ENCODE peak calls at places on chromosomes 7 and 10, in four cellular contexts. V, L, J and I are unnamed samples.

GRCh38 chr7:24129597-24129996 is 154.4 kb upstream of the NPY start:
- DNase-seq in V (no peak), J (no peak), L (no peak), I (no peak)

GRCh38 chr10:97939446-97939990 is 89.9 kb downstream of the GOLGA7B start:
- DNase-seq in J (no peak), L (no peak), V (no peak), I (no peak)

GRCh38 chr10:48289652-48290238 is 15.2 kb upstream of the FRMPD2 start:
- DNase-seq in L (peak; percentile 88), J (peak; percentile 83), V (peak; percentile 50), I (peak; percentile 54)

GRCh38 chr7:50632561-50633413 is 67.6 kb upstream of the DDC start:
- DNase-seq in J (peak; percentile 62), L (peak; percentile 80), V (peak; percentile 35), I (peak; percentile 70)

GRCh38 chr10:75358835-75359421 is 42.6 kb downstream of the ZNF503 start:
- DNase-seq in V (peak; percentile 55), L (no peak), J (no peak), I (no peak)

GRCh38 chr7:140325600-140325999 is 72.7 kb downstream of the SLC37A3 start:
- DNase-seq in L (no peak), J (no peak), V (no peak), I (no peak)

GRCh38 chr7:71615017-71615416 is 483.1 kb downstream of the GALNT17 start:
- DNase-seq in L (no peak), V (no peak), J (no peak), I (no peak)

GRCh38 chr10:84225424-84226173 is at the start of gene LRIT2:
- DNase-seq in L (no peak), J (no peak), V (no peak), I (no peak)

GRCh38 chr7:944744-945143 is 9.7 kb downstream of the ADAP1 start:
- DNase-seq in J (no peak), V (no peak), L (no peak), I (no peak)

GRCh38 chr7:32506266-32507054 is 11.2 kb downstream of the AVL9 start:
- DNase-seq in L (no peak), J (peak; percentile 69), V (peak; percentile 71), I (peak; percentile 10)

GRCh38 chr10:112988839-112989406 is 38.9 kb downstream of the TCF7L2 start:
- DNase-seq in V (no peak), J (no peak), L (no peak), I (no peak)

GRCh38 chr10:112983444-112984056 is 33.5 kb downstream of the TCF7L2 start:
- DNase-seq in L (no peak), V (no peak), J (no peak), I (no peak)

GRCh38 chr10:112984756-112985155 is 34.7 kb downstream of the TCF7L2 start:
- DNase-seq in L (no peak), J (no peak), V (no peak), I (no peak)

GRCh38 chr10:112986791-112987190 is 36.7 kb downstream of the TCF7L2 start:
- DNase-seq in L (no peak), J (no peak), V (no peak), I (no peak)

DNA sequence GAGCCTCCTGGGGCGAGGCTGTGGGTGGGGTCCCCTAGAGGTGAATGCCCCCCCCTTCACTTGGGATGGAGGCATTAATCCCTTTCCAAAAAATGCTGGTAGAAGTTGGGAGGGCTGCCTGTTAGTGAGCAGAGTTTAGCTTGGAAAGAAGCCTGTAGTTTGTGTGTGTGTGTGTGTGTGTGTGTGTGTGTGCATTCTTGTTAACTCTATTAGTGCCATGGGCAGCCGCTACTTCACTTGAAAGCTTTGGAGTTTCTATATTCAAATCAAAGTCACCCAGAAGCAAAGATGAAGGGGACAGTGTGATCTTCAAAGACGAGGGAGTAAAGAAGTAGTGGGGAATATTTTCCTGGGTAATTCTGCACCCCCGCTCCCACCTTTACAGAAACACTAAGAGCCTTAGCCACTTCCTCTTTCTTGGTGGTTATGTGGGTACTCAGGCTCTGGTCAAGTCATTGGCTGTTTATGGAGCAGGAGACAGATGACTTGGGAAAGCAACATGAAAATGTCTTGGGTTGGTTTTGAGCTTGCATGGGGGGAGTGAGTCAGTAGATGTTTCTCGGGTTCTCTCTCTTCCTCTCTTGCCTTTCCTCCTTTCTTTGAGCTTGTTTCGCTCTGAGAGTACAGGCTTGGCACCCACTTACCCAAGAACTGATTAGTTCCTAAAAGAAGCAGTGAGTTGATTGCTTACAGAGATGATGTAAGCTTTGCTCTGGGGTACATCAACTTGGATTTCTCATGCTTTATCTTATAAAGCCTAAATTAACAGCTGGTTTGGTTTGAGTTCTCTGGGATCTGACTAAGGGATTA is 35.9 kb downstream of the TCF7L2 start:
- DNase-seq in J (no peak), V (no peak), L (no peak), I (no peak)
- TF ChIP-seq RNF2 in J (no peak), V (no peak), L (no peak), I (no peak)

GRCh38 chr7:4751398-4751947 is 23.9 kb upstream of the AP5Z1 start:
- DNase-seq in J (no peak), L (no peak), V (no peak), I (no peak)
- TF ChIP-seq RNF2 in J (no peak), L (no peak), V (no peak), I (no peak)

GRCh38 chr10:44383749-44384600 is 922 bp downstream of the CXCL12 start:
- DNase-seq in J (no peak), L (peak; percentile 62), V (no peak), I (no peak)
- TF ChIP-seq RNF2 in J (no peak), L (peak; percentile 34), V (no peak), I (no peak)

GRCh38 chr7:74501298-74501697 is 47.6 kb downstream of the GTF2IRD1 start:
- DNase-seq in J (no peak), V (no peak), L (no peak), I (no peak)

GRCh38 chr7:74499835-74500388 is 46.2 kb downstream of the GTF2IRD1 start:
- DNase-seq in V (no peak), L (no peak), J (no peak), I (no peak)

GRCh38 chr7:74498354-74498753 is 44.6 kb downstream of the GTF2IRD1 start:
- DNase-seq in J (no peak), L (no peak), V (no peak), I (no peak)

GRCh38 chr7:74496272-74496671 is 42.6 kb downstream of the GTF2IRD1 start:
- DNase-seq in L (no peak), J (no peak), V (no peak), I (no peak)

GRCh38 chr7:74498996-74499834 is 45.5 kb downstream of the GTF2IRD1 start:
- DNase-seq in J (no peak), L (no peak), V (no peak), I (no peak)
- TF ChIP-seq RNF2 in J (no peak), L (no peak), V (no peak), I (no peak)

GRCh38 chr10:77636286-77636966 is 1.2 kb downstream of the KCNMA1 start:
- DNase-seq in L (peak; percentile 67), V (no peak), J (no peak), I (no peak)

GRCh38 chr10:77637986-77638765 is 568 bp upstream of the KCNMA1 start:
- DNase-seq in J (no peak), V (peak; percentile 38), L (peak; percentile 75), I (no peak)

GRCh38 chr10:77636967-77637473 is 588 bp downstream of the KCNMA1 start:
- DNase-seq in L (peak; percentile 64), V (no peak), J (no peak), I (no peak)

GRCh38 chr10:77638766-77639101 is 1.1 kb upstream of the KCNMA1 start:
- DNase-seq in V (no peak), L (no peak), J (no peak), I (no peak)

GRCh38 chr10:77637474-77637985 is at the start of gene KCNMA1:
- DNase-seq in L (peak; percentile 75), J (no peak), V (peak; percentile 51), I (no peak)
- TF ChIP-seq RNF2 in L (no peak), J (no peak), V (no peak), I (no peak)